ENCODE peak calls at places on chromosomes 7 and 10, in four cellular contexts. X, G, Q and O are unnamed samples.

GRCh38 chr10:69968830-69969229 is 83.8 kb upstream of the MACROH2A2 start:
- DNase-seq in X (no peak), Q (no peak), G (no peak), O (peak; percentile 81)

GRCh38 chr7:39958038-39958437 is 8.0 kb downstream of the CDK13 start:
- DNase-seq in G (no peak), X (no peak), Q (no peak), O (no peak)

GRCh38 chr7:128835790-128836641 is 5.8 kb downstream of the FLNC start:
- DNase-seq in X (peak; percentile 69), G (no peak), Q (no peak), O (no peak)

GRCh38 chr7:115707236-115707635 is 323.3 kb downstream of the TFEC start:
- DNase-seq in X (no peak), G (no peak), Q (peak; percentile 41), O (peak; percentile 66)

GRCh38 chr7:88922944-88923343 is 127.4 kb upstream of the TEX47 start:
- DNase-seq in X (no peak), G (no peak), Q (no peak), O (no peak)

GRCh38 chr10:86316990-86317389 is 49.6 kb downstream of the GRID1 start:
- DNase-seq in G (no peak), Q (no peak), X (no peak), O (peak; percentile 34)

GRCh38 chr10:109992485-109992884 is 15.3 kb upstream of the ADD3 start:
- DNase-seq in X (peak; percentile 84), Q (no peak), G (no peak), O (no peak)

GRCh38 chr7:99324966-99325596 is 617 bp upstream of the ARPC1A start:
- DNase-seq in G (no peak), Q (no peak), X (no peak), O (no peak)

GRCh38 chr10:25694206-25694933 is 239.7 kb upstream of the MYO3A start:
- DNase-seq in X (no peak), G (no peak), Q (no peak), O (no peak)

GRCh38 chr10:74827045-74827441 is 643 bp downstream of the KAT6B start:
- DNase-seq in G (no peak), X (no peak), Q (no peak), O (no peak)

GRCh38 chr7:95684037-95684436 is 87.7 kb upstream of the PDK4 start:
- DNase-seq in Q (peak; percentile 22), X (no peak), G (no peak), O (no peak)

GRCh38 chr7:157016352-157017041 is 6.0 kb upstream of the MNX1 start:
- DNase-seq in Q (peak; percentile 100), X (no peak), G (no peak), O (peak; percentile 75)

GRCh38 chr7:5657901-5658300 is 123.6 kb downstream of the RNF216 start:
- DNase-seq in X (peak; percentile 50), Q (no peak), G (no peak), O (no peak)

GRCh38 chr7:11491811-11492210 is 340.2 kb downstream of the THSD7A start:
- DNase-seq in X (no peak), Q (no peak), G (no peak), O (peak; percentile 63)

GRCh38 chr10:3623746-3624145 is 161.3 kb downstream of the KLF6 start:
- DNase-seq in Q (no peak), X (peak; percentile 83), G (no peak), O (no peak)

GRCh38 chr10:12186324-12186723 is 9.4 kb downstream of the NUDT5 start:
- DNase-seq in G (no peak), Q (no peak), X (no peak), O (no peak)

GRCh38 chr10:82377608-82378007 is 502.6 kb downstream of the NRG3 start:
- DNase-seq in G (peak; percentile 8), X (no peak), Q (no peak), O (peak; percentile 71)

GRCh38 chr10:119542990-119543813 is 683 bp upstream of the RGS10 start:
- DNase-seq in X (peak; percentile 31), Q (peak; percentile 67), G (peak; percentile 44), O (no peak)

GRCh38 chr7:157676001-157676400 is 339.2 kb downstream of the DNAJB6 start:
- DNase-seq in G (no peak), X (no peak), Q (no peak), O (peak; percentile 62)

GRCh38 chr7:105677395-105677701 is 96.1 kb upstream of the EFCAB10 start:
- DNase-seq in Q (no peak), G (no peak), X (no peak), O (no peak)
- H3K9ac ChIP-seq in Q (no peak overlapping the region), G (no peak overlapping the region), X (no peak overlapping the region), O (no peak overlapping the region)

GRCh38 chr10:132557696-132558515 is 20.3 kb downstream of the INPP5A start:
- DNase-seq in X (no peak), Q (no peak), G (no peak), O (no peak)

GRCh38 chr10:132555648-132556575 is 18.3 kb downstream of the INPP5A start:
- DNase-seq in G (no peak), Q (no peak), X (no peak), O (no peak)

GRCh38 chr10:132556994-132557441 is 19.4 kb downstream of the INPP5A start:
- DNase-seq in X (no peak), G (no peak), Q (no peak), O (no peak)

GRCh38 chr10:132554053-132554990 is 16.7 kb downstream of the INPP5A start:
- DNase-seq in G (no peak), X (no peak), Q (no peak), O (peak; percentile 8)

DNA sequence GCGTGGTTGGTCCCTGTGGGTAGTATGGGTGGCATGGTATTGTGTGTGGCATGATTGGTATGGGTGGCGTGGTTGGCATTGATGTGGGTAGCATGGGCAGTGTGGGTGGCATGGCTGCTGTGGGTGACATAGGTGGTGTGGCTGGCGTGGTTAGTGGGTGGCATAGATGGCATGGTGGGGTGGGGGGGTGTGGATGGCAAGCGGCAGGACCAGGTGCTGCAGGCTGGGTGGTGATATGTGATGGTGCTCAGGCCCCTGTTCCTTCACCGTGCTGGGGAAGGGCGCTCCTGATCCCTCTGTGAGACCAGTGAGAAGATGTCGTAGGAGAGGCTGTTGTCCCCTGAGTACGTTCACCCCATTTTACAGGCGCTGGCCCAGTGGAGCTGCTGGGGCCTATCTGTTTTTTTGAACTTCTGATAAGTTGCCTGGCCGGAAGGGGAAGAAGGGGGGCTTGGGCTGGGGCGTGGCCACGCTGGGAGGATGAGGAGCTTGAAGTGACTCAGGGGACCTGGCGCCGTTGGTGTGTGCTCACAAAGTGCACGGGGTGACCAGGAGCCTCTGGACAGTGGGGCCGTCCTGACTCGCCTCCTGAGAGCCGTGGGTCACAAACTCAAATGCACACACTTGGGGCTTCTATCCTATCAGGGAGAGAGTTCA is 17.5 kb downstream of the INPP5A start:
- DNase-seq in G (no peak), X (no peak), Q (no peak), O (no peak)
- H3K4me3 ChIP-seq in G (no peak overlapping the region), X (no peak overlapping the region), Q (no peak overlapping the region), O (no peak overlapping the region)

GRCh38 chr7:24609570-24609969 is 36.3 kb downstream of the PALS2 start:
- DNase-seq in Q (no peak), G (no peak), X (no peak), O (peak; percentile 49)
- H3K4me1 ChIP-seq in Q (peaks cover 8% of the 10 kb centered on the region), G (no peaks in the 10 kb centered on the region), X (no peaks in the 10 kb centered on the region), O (no peaks in the 10 kb centered on the region)

GRCh38 chr10:106765355-106765754 is 399.2 kb downstream of the SORCS1 start:
- DNase-seq in Q (no peak), X (no peak), G (no peak), O (peak; percentile 62)

GRCh38 chr10:106772957-106773356 is 391.5 kb downstream of the SORCS1 start:
- DNase-seq in X (no peak), G (no peak), Q (no peak), O (no peak)

GRCh38 chr10:106768204-106768603 is 396.3 kb downstream of the SORCS1 start:
- DNase-seq in X (no peak), G (no peak), Q (no peak), O (no peak)

GRCh38 chr10:106771132-106771531 is 393.4 kb downstream of the SORCS1 start:
- DNase-seq in G (no peak), X (no peak), Q (no peak), O (no peak)
- H3K9ac ChIP-seq in G (no peak overlapping the region), X (no peak overlapping the region), Q (no peak overlapping the region), O (no peak overlapping the region)

GRCh38 chr7:31055501-31055900 is 3.4 kb downstream of the ADCYAP1R1 start:
- DNase-seq in G (no peak), Q (no peak), X (no peak), O (no peak)

GRCh38 chr7:31052841-31053601 is 913 bp downstream of the ADCYAP1R1 start:
- DNase-seq in X (no peak), Q (no peak), G (no peak), O (peak; percentile 72)

GRCh38 chr7:31054608-31055273 is 2.6 kb downstream of the ADCYAP1R1 start:
- DNase-seq in X (no peak), G (no peak), Q (no peak), O (no peak)

GRCh38 chr7:31052504-31052840 is 364 bp downstream of the ADCYAP1R1 start:
- DNase-seq in X (no peak), G (no peak), Q (no peak), O (no peak)

DNA sequence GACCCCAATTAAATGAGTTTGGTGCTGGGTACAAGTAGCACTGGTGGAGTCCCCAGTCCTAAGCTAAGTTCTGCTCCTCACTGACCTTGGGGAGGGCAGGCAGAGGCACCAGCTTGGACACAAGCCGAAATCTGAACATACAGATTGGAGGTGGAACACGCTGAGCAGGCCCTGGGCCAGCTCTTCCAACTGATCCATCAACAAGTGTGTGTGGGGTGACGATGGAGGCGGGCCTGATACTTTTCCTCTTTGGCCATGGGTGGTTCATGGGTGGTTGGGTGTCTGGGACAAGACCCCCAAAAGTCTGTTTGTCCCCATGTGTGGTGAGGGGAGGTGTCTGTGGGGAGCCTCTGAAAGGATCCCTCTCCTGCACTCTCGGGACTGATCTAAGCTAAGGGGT is 1.9 kb downstream of the ADCYAP1R1 start:
- DNase-seq in Q (no peak), X (no peak), G (no peak), O (no peak)
- H3K4me3 ChIP-seq in Q (no peak overlapping the region), X (no peak overlapping the region), G (no peak overlapping the region), O (no peak overlapping the region)

GRCh38 chr7:2404714-2405119 is 1.3 kb downstream of the CHST12 start:
- DNase-seq in X (no peak), G (no peak), Q (peak; percentile 35), O (no peak)
- H3K4me1 ChIP-seq in X (peaks cover 17% of the 10 kb centered on the region), G (peaks cover 16% of the 10 kb centered on the region), Q (peaks cover 35% of the 10 kb centered on the region), O (peaks cover 8% of the 10 kb centered on the region)

DNA sequence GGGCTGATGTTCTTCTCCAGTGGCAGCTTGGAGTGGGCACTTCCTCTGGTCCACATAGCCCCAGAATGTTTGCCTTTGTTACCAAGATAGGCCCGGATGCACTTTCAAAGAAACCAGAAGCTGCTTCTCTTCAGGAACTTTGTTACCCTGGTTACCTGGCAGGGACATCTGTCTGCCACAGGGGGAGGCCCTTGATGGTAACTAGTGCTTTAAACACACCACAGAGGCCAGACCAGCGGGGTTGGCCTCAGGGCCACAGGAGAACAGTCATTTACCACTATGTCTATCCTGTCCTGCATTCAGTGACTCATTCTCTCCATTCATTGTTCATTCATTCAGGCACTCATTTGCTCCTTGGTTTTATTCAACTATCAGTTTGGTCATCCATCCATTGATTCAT is 11.9 kb upstream of the PLEKHA1 start:
- DNase-seq in G (no peak), X (peak; percentile 60), Q (no peak), O (no peak)
- H3K9ac ChIP-seq in G (no peak overlapping the region), X (no peak overlapping the region), Q (no peak overlapping the region), O (no peak overlapping the region)